ENCODE peak calls at places on chromosome 18, in nine cellular contexts. One of them, this sample, is unnamed.

GRCh38 chr18:49812321-49813070 is 837 bp downstream of the ACAA2 start:
- DNase-seq in mesendoderm: no peak
- DNase-seq in adipocyte: peak; percentile 50
- DNase-seq in NCI-H774: no peak
- DNase-seq in WTC11: no peak
- DNase-seq in GM23248: peak; percentile 44
- DNase-seq in frontal cortex: no peak
- DNase-seq in kidney epithelial cell: no peak
- DNase-seq in adrenal gland: no peak
- DNase-seq in this sample: no peak

GRCh38 chr18:23635283-23636040 is 27.2 kb downstream of the ANKRD29 start:
- DNase-seq in mesendoderm: no peak
- DNase-seq in adipocyte: no peak
- DNase-seq in NCI-H774: no peak
- DNase-seq in WTC11: peak; percentile 27
- DNase-seq in GM23248: peak; percentile 22
- DNase-seq in frontal cortex: no peak
- DNase-seq in kidney epithelial cell: no peak
- DNase-seq in adrenal gland: no peak
- DNase-seq in this sample: no peak

GRCh38 chr18:11909597-11910026 is 1.5 kb upstream of the MPPE1 start:
- DNase-seq in mesendoderm: no peak
- DNase-seq in adipocyte: peak; percentile 42
- DNase-seq in NCI-H774: peak; percentile 20
- DNase-seq in WTC11: no peak
- DNase-seq in GM23248: peak; percentile 81
- DNase-seq in frontal cortex: peak; percentile 24
- DNase-seq in kidney epithelial cell: no peak
- DNase-seq in adrenal gland: no peak
- DNase-seq in this sample: no peak

GRCh38 chr18:63879684-63880083 is 7.8 kb upstream of the SERPINB2 start:
- DNase-seq in mesendoderm: peak; percentile 16
- DNase-seq in adipocyte: no peak
- DNase-seq in NCI-H774: no peak
- DNase-seq in WTC11: no peak
- DNase-seq in GM23248: no peak
- DNase-seq in frontal cortex: no peak
- DNase-seq in kidney epithelial cell: no peak
- DNase-seq in adrenal gland: no peak
- DNase-seq in this sample: no peak

GRCh38 chr18:8003878-8004675 is 437.0 kb downstream of the PTPRM start:
- DNase-seq in mesendoderm: no peak
- DNase-seq in adipocyte: peak; percentile 71
- DNase-seq in NCI-H774: no peak
- DNase-seq in WTC11: no peak
- DNase-seq in GM23248: no peak
- DNase-seq in frontal cortex: no peak
- DNase-seq in kidney epithelial cell: no peak
- DNase-seq in adrenal gland: no peak
- DNase-seq in this sample: no peak

GRCh38 chr18:23158884-23159820 is 23.9 kb downstream of the CABLES1 start:
- DNase-seq in mesendoderm: no peak
- DNase-seq in adipocyte: no peak
- DNase-seq in NCI-H774: no peak
- DNase-seq in WTC11: no peak
- DNase-seq in GM23248: no peak
- DNase-seq in frontal cortex: no peak
- DNase-seq in kidney epithelial cell: no peak
- DNase-seq in adrenal gland: no peak
- DNase-seq in this sample: no peak

GRCh38 chr18:50076245-50076644 is 118.7 kb downstream of the MYO5B start:
- DNase-seq in mesendoderm: no peak
- DNase-seq in adipocyte: no peak
- DNase-seq in NCI-H774: no peak
- DNase-seq in WTC11: no peak
- DNase-seq in GM23248: no peak
- DNase-seq in frontal cortex: no peak
- DNase-seq in kidney epithelial cell: no peak
- DNase-seq in adrenal gland: no peak
- DNase-seq in this sample: no peak

GRCh38 chr18:76080430-76080829 is 414.6 kb downstream of the ZNF516 start:
- DNase-seq in mesendoderm: no peak
- DNase-seq in adipocyte: no peak
- DNase-seq in NCI-H774: no peak
- DNase-seq in WTC11: no peak
- DNase-seq in GM23248: no peak
- DNase-seq in frontal cortex: no peak
- DNase-seq in kidney epithelial cell: no peak
- DNase-seq in adrenal gland: no peak
- DNase-seq in this sample: no peak

GRCh38 chr18:58172031-58172430 is 128.0 kb downstream of the NEDD4L start:
- DNase-seq in mesendoderm: no peak
- DNase-seq in adipocyte: no peak
- DNase-seq in NCI-H774: no peak
- DNase-seq in WTC11: no peak
- DNase-seq in GM23248: no peak
- DNase-seq in frontal cortex: no peak
- DNase-seq in kidney epithelial cell: no peak
- DNase-seq in adrenal gland: no peak
- DNase-seq in this sample: no peak

GRCh38 chr18:4293337-4293736 is 161.8 kb downstream of the DLGAP1 start:
- DNase-seq in mesendoderm: no peak
- DNase-seq in adipocyte: no peak
- DNase-seq in NCI-H774: no peak
- DNase-seq in WTC11: no peak
- DNase-seq in GM23248: no peak
- DNase-seq in frontal cortex: no peak
- DNase-seq in kidney epithelial cell: no peak
- DNase-seq in adrenal gland: no peak
- DNase-seq in this sample: no peak

This sample was measured in SIG-M5.